ENCODE peak calls at places on chromosome 19, in six cellular contexts. One of them, this sample, is unnamed. For H3K9me3, the result is how much of the 10 kb centered on the place peaks cover.

GRCh38 chr19:45814851-45815481 is at the start of gene RSPH6A:
- DNase-seq in ovary: no peak
- DNase-seq in tibial artery: no peak
- DNase-seq in cardiac muscle cell: peak
- DNase-seq in A549: no peak
- DNase-seq in GM23248: no peak
- DNase-seq in this sample: no peak

GRCh38 chr19:1474011-1474764 is 4.8 kb downstream of the C19orf25 start:
- DNase-seq in ovary: no peak
- DNase-seq in tibial artery: no peak
- DNase-seq in cardiac muscle cell: no peak
- DNase-seq in A549: no peak
- DNase-seq in GM23248: peak
- DNase-seq in this sample: no peak

GRCh38 chr19:19538767-19539166 is 702 bp downstream of the CILP2 start:
- DNase-seq in ovary: no peak
- DNase-seq in tibial artery: no peak
- DNase-seq in cardiac muscle cell: no peak
- DNase-seq in A549: no peak
- DNase-seq in GM23248: peak
- DNase-seq in this sample: no peak

GRCh38 chr19:12867120-12868099 is 13.8 kb downstream of the DNASE2 start:
- DNase-seq in ovary: peak
- DNase-seq in tibial artery: no peak
- DNase-seq in cardiac muscle cell: peak
- DNase-seq in A549: no peak
- DNase-seq in GM23248: peak
- DNase-seq in this sample: no peak

GRCh38 chr19:13962738-13963602 is 10.7 kb downstream of the DCAF15 start:
- DNase-seq in ovary: peak
- DNase-seq in tibial artery: no peak
- DNase-seq in cardiac muscle cell: no peak
- DNase-seq in A549: no peak
- DNase-seq in GM23248: no peak
- DNase-seq in this sample: no peak

GRCh38 chr19:2072757-2073551 is 21.9 kb upstream of the MKNK2 start:
- DNase-seq in ovary: no peak
- DNase-seq in tibial artery: no peak
- DNase-seq in cardiac muscle cell: no peak
- DNase-seq in A549: no peak
- DNase-seq in GM23248: no peak
- DNase-seq in this sample: no peak

GRCh38 chr19:43470288-43470687 is 4.9 kb upstream of the LYPD3 start:
- DNase-seq in ovary: no peak
- DNase-seq in tibial artery: no peak
- DNase-seq in cardiac muscle cell: no peak
- DNase-seq in A549: no peak
- DNase-seq in GM23248: peak
- DNase-seq in this sample: no peak

GRCh38 chr19:45693168-45693788 is 812 bp downstream of the QPCTL start:
- DNase-seq in ovary: peak
- DNase-seq in tibial artery: peak
- DNase-seq in cardiac muscle cell: peak
- DNase-seq in A549: peak
- DNase-seq in GM23248: peak
- DNase-seq in this sample: peak

GRCh38 chr19:18928018-18928805 is 8.7 kb downstream of the DDX49 start:
- DNase-seq in ovary: no peak
- DNase-seq in tibial artery: no peak
- DNase-seq in cardiac muscle cell: no peak
- DNase-seq in A549: no peak
- DNase-seq in GM23248: no peak
- DNase-seq in this sample: no peak

GRCh38 chr19:33209844-33210230 is 15.7 kb downstream of the LRP3 start:
- DNase-seq in ovary: no peak
- DNase-seq in tibial artery: no peak
- DNase-seq in cardiac muscle cell: no peak
- DNase-seq in A549: no peak
- DNase-seq in GM23248: no peak
- DNase-seq in this sample: no peak

GRCh38 chr19:28864577-28865042 is 348.3 kb downstream of the UQCRFS1 start:
- DNase-seq in ovary: peak
- DNase-seq in tibial artery: no peak
- DNase-seq in cardiac muscle cell: peak
- DNase-seq in A549: no peak
- DNase-seq in GM23248: no peak
- DNase-seq in this sample: no peak

GRCh38 chr19:8206147-8207087 is 2.8 kb upstream of the CERS4 start:
- DNase-seq in ovary: no peak
- DNase-seq in tibial artery: no peak
- DNase-seq in cardiac muscle cell: no peak
- DNase-seq in A549: no peak
- DNase-seq in GM23248: no peak
- DNase-seq in this sample: no peak

GRCh38 chr19:5937550-5937949 is 23.5 kb downstream of the CAPS start:
- DNase-seq in ovary: no peak
- DNase-seq in tibial artery: no peak
- DNase-seq in cardiac muscle cell: no peak
- DNase-seq in A549: no peak
- DNase-seq in GM23248: no peak
- DNase-seq in this sample: no peak

GRCh38 chr19:2543463-2544442 is 67.8 kb downstream of the GADD45B start:
- DNase-seq in ovary: peak
- DNase-seq in tibial artery: peak
- DNase-seq in cardiac muscle cell: peak
- DNase-seq in A549: peak
- DNase-seq in GM23248: peak
- DNase-seq in this sample: peak

GRCh38 chr19:38070573-38070972 is 153.4 kb downstream of the DPF1 start:
- DNase-seq in ovary: no peak
- DNase-seq in tibial artery: no peak
- DNase-seq in cardiac muscle cell: no peak
- DNase-seq in A549: no peak
- DNase-seq in GM23248: peak
- DNase-seq in this sample: no peak

DNA sequence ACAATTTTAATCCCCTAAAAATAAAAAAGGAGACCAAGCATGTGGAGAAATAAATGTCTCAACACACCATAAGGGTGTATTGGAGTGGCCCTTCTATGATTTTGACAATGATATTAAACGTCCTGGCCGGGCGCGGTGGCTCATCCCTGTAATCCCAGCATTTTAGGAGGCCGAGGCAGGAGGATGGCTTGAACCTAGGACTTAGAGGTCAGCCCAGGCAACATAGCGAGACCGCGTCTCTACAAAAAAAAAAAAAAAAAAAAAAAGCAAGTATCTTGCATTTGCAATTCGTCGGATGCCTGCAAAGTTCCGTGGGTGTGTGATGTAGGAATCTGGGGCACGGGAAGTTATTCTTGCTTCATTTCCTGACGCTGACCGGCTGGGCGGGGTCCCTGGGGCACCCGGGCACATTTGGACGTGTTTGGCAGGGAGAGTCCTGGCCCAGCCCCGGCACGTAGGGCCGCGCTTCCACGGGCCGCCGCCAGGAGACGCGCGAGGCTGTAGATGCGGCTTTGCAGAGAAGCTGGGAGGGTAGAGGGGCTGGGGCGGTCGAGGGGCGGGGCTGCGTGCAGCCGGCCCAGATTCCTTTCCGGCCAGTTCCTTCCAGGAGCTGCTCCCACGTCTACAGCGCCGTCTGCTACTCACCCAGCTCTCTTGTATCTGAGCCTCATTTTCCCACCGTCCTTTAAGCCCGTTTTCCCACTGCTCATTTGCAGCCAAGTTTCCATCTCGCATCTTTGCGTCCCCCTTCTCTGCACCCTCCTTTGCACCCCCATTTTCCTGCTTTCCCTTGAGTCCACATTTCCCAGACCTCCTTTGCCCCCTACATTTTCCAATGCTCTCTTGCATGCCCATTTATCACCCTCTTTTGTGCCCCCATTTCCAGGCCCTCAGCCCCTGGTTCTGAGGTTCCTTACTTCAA is 2.2 kb upstream of the TSPAN16 start:
- DNase-seq in ovary: peak
- DNase-seq in tibial artery: peak
- DNase-seq in cardiac muscle cell: peak
- DNase-seq in A549: peak
- DNase-seq in GM23248: peak
- DNase-seq in this sample: peak
- H3K27ac ChIP-seq in ovary: no peak
- H3K27ac ChIP-seq in tibial artery: peak
- H3K27ac ChIP-seq in cardiac muscle cell: no peak
- H3K27ac ChIP-seq in A549: peak
- H3K27ac ChIP-seq in GM23248: peak
- H3K27ac ChIP-seq in this sample: peak

GRCh38 chr19:30689474-30689873 is 317.3 kb downstream of the ZNF536 start:
- DNase-seq in ovary: no peak
- DNase-seq in tibial artery: no peak
- DNase-seq in cardiac muscle cell: no peak
- DNase-seq in A549: no peak
- DNase-seq in GM23248: no peak
- DNase-seq in this sample: no peak
- H3K9me3 ChIP-seq in ovary: under half
- H3K9me3 ChIP-seq in tibial artery: under half
- H3K9me3 ChIP-seq in cardiac muscle cell: under half
- H3K9me3 ChIP-seq in A549: under half
- H3K9me3 ChIP-seq in GM23248: under half
- H3K9me3 ChIP-seq in this sample: under half

GRCh38 chr19:47745010-47745901 is at the start of gene NOP53:
- DNase-seq in ovary: peak
- DNase-seq in tibial artery: peak
- DNase-seq in cardiac muscle cell: peak
- DNase-seq in A549: peak
- DNase-seq in GM23248: peak
- DNase-seq in this sample: peak

GRCh38 chr19:47740866-47741519 is 4.4 kb upstream of the NOP53 start:
- DNase-seq in ovary: no peak
- DNase-seq in tibial artery: no peak
- DNase-seq in cardiac muscle cell: no peak
- DNase-seq in A549: no peak
- DNase-seq in GM23248: no peak
- DNase-seq in this sample: no peak

GRCh38 chr19:47742636-47743035 is 2.7 kb upstream of the NOP53 start:
- DNase-seq in ovary: no peak
- DNase-seq in tibial artery: no peak
- DNase-seq in cardiac muscle cell: no peak
- DNase-seq in A549: no peak
- DNase-seq in GM23248: peak
- DNase-seq in this sample: no peak

DNA sequence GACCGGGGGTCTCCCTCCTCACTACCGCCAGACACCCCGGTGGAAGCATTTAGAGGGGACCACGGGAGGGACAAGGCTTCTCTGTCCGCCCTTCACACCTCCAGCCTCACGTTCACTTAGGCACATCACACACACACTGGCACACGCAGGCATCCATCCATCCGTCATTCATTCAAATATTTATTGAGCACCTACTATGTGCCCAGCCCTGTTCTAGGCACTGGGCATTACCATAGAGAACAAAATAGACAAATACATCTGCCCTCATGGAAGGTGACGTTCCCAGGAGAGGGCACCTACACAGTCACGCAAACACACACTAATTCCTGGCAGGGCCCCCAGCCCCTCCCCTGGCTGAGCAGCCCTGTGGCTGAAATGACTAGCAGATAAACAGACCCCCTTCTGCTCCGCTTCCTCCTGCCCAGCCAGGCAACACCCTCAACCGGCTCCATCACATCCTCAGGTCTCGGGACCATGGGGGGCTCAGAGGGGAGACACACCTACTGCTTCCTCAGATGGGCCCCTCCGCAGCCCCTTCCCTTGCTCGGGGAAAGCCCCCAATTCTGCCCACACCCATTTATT is 3.7 kb upstream of the NOP53 start:
- DNase-seq in ovary: no peak
- DNase-seq in tibial artery: no peak
- DNase-seq in cardiac muscle cell: no peak
- DNase-seq in A549: no peak
- DNase-seq in GM23248: peak
- DNase-seq in this sample: no peak
- H3K27ac ChIP-seq in ovary: peak
- H3K27ac ChIP-seq in tibial artery: peak
- H3K27ac ChIP-seq in cardiac muscle cell: no peak
- H3K27ac ChIP-seq in A549: peak
- H3K27ac ChIP-seq in GM23248: peak
- H3K27ac ChIP-seq in this sample: peak

GRCh38 chr19:39296906-39297305 is 699 bp downstream of the IFNL1 start:
- DNase-seq in ovary: no peak
- DNase-seq in tibial artery: no peak
- DNase-seq in cardiac muscle cell: no peak
- DNase-seq in A549: no peak
- DNase-seq in GM23248: no peak
- DNase-seq in this sample: no peak
- H3K9me3 ChIP-seq in ovary: under half
- H3K9me3 ChIP-seq in tibial artery: under half
- H3K9me3 ChIP-seq in cardiac muscle cell: under half
- H3K9me3 ChIP-seq in A549: under half
- H3K9me3 ChIP-seq in GM23248: under half
- H3K9me3 ChIP-seq in this sample: under half

GRCh38 chr19:35512831-35513230 is 618 bp downstream of the DMKN start:
- DNase-seq in ovary: no peak
- DNase-seq in tibial artery: no peak
- DNase-seq in cardiac muscle cell: no peak
- DNase-seq in A549: no peak
- DNase-seq in GM23248: no peak
- DNase-seq in this sample: no peak

GRCh38 chr19:35511337-35511736 is 2.1 kb downstream of the DMKN start:
- DNase-seq in ovary: no peak
- DNase-seq in tibial artery: no peak
- DNase-seq in cardiac muscle cell: no peak
- DNase-seq in A549: no peak
- DNase-seq in GM23248: no peak
- DNase-seq in this sample: no peak

GRCh38 chr19:35509861-35510625 is 3.4 kb downstream of the DMKN start:
- DNase-seq in ovary: peak
- DNase-seq in tibial artery: peak
- DNase-seq in cardiac muscle cell: peak
- DNase-seq in A549: peak
- DNase-seq in GM23248: peak
- DNase-seq in this sample: no peak

GRCh38 chr19:35509018-35509652 is 4.3 kb downstream of the DMKN start:
- DNase-seq in ovary: peak
- DNase-seq in tibial artery: no peak
- DNase-seq in cardiac muscle cell: peak
- DNase-seq in A549: no peak
- DNase-seq in GM23248: peak
- DNase-seq in this sample: no peak

DNA sequence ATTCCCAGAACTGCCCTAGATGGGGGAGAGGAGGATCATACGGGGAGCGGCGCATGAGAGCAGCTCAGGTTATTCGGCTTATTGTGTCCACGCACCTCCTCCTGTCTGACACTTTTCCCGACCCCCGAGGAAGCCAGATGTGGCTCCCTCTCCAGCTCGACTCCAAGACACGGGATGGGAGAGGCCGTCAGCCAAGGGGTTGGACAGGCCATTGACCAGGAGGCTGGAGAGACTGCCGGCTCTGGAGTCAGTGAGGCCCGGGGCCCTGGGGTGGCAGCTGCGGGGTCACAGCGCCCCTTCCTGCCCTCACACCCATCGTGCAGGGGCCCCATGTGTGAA is 2.9 kb downstream of the DMKN start:
- DNase-seq in ovary: no peak
- DNase-seq in tibial artery: no peak
- DNase-seq in cardiac muscle cell: no peak
- DNase-seq in A549: no peak
- DNase-seq in GM23248: no peak
- DNase-seq in this sample: no peak
- H3K27ac ChIP-seq in ovary: no peak
- H3K27ac ChIP-seq in tibial artery: no peak
- H3K27ac ChIP-seq in cardiac muscle cell: no peak
- H3K27ac ChIP-seq in A549: no peak
- H3K27ac ChIP-seq in GM23248: no peak
- H3K27ac ChIP-seq in this sample: no peak

This sample was measured in thoracic aorta.